ENCODE peak calls at places on chromosomes 5 and 9, in eight cellular contexts. One of them, this sample, is unnamed. For H3K27me3, the result is how much of the 10 kb centered on the place peaks cover.

GRCh38 chr9:22357016-22357415 is 89.6 kb upstream of the DMRTA1 start:
- DNase-seq in brain microvascular endothelial cell: no peak
- DNase-seq in Peyer's patch: no peak
- DNase-seq in IMR-90: no peak
- DNase-seq in tibial nerve: no peak
- DNase-seq in left ventricle myocardium inferior: no peak
- DNase-seq in CD8-positive, alpha-beta T cell: no peak
- DNase-seq in fibroblast of lung: no peak
- DNase-seq in this sample: no peak

GRCh38 chr5:82858453-82859043 is 218.6 kb downstream of the TMEM167A start:
- DNase-seq in CD8-positive, alpha-beta T cell: no peak
- DNase-seq in brain microvascular endothelial cell: no peak
- DNase-seq in Peyer's patch: no peak
- DNase-seq in tibial nerve: no peak
- DNase-seq in fibroblast of lung: no peak
- DNase-seq in left ventricle myocardium inferior: no peak
- DNase-seq in IMR-90: no peak
- DNase-seq in this sample: no peak

GRCh38 chr5:103849934-103850333 is 287.3 kb upstream of the NUDT12 start:
- DNase-seq in left ventricle myocardium inferior: no peak
- DNase-seq in tibial nerve: no peak
- DNase-seq in CD8-positive, alpha-beta T cell: no peak
- DNase-seq in Peyer's patch: no peak
- DNase-seq in brain microvascular endothelial cell: peak
- DNase-seq in IMR-90: peak
- DNase-seq in fibroblast of lung: peak
- DNase-seq in this sample: peak

GRCh38 chr9:124312290-124313265 is 54.8 kb downstream of the NEK6 start:
- DNase-seq in tibial nerve: no peak
- DNase-seq in left ventricle myocardium inferior: no peak
- DNase-seq in Peyer's patch: no peak
- DNase-seq in fibroblast of lung: no peak
- DNase-seq in brain microvascular endothelial cell: no peak
- DNase-seq in IMR-90: no peak
- DNase-seq in CD8-positive, alpha-beta T cell: no peak
- DNase-seq in this sample: no peak

GRCh38 chr5:144680711-144681110 is 510.0 kb downstream of the KCTD16 start:
- DNase-seq in CD8-positive, alpha-beta T cell: no peak
- DNase-seq in Peyer's patch: no peak
- DNase-seq in IMR-90: no peak
- DNase-seq in tibial nerve: no peak
- DNase-seq in brain microvascular endothelial cell: no peak
- DNase-seq in left ventricle myocardium inferior: no peak
- DNase-seq in fibroblast of lung: no peak
- DNase-seq in this sample: no peak

GRCh38 chr5:147547730-147548129 is 37.9 kb upstream of the DPYSL3 start:
- DNase-seq in brain microvascular endothelial cell: peak
- DNase-seq in fibroblast of lung: peak
- DNase-seq in tibial nerve: no peak
- DNase-seq in IMR-90: peak
- DNase-seq in CD8-positive, alpha-beta T cell: no peak
- DNase-seq in Peyer's patch: no peak
- DNase-seq in left ventricle myocardium inferior: no peak
- DNase-seq in this sample: no peak

GRCh38 chr9:101585740-101586139 is 9.0 kb downstream of the PPP3R2 start:
- DNase-seq in fibroblast of lung: no peak
- DNase-seq in CD8-positive, alpha-beta T cell: no peak
- DNase-seq in Peyer's patch: no peak
- DNase-seq in tibial nerve: no peak
- DNase-seq in IMR-90: no peak
- DNase-seq in left ventricle myocardium inferior: no peak
- DNase-seq in brain microvascular endothelial cell: no peak
- DNase-seq in this sample: no peak

GRCh38 chr9:5557606-5558587 is 47.6 kb downstream of the PDCD1LG2 start:
- DNase-seq in tibial nerve: no peak
- DNase-seq in left ventricle myocardium inferior: no peak
- DNase-seq in Peyer's patch: no peak
- DNase-seq in IMR-90: no peak
- DNase-seq in CD8-positive, alpha-beta T cell: peak
- DNase-seq in brain microvascular endothelial cell: no peak
- DNase-seq in fibroblast of lung: peak
- DNase-seq in this sample: no peak

GRCh38 chr5:55104966-55105701 is 2.7 kb downstream of the GZMA start:
- DNase-seq in Peyer's patch: no peak
- DNase-seq in tibial nerve: no peak
- DNase-seq in IMR-90: no peak
- DNase-seq in left ventricle myocardium inferior: no peak
- DNase-seq in fibroblast of lung: no peak
- DNase-seq in CD8-positive, alpha-beta T cell: no peak
- DNase-seq in brain microvascular endothelial cell: no peak
- DNase-seq in this sample: no peak

GRCh38 chr9:133960568-133961129 is 31.5 kb downstream of the VAV2 start:
- DNase-seq in brain microvascular endothelial cell: no peak
- DNase-seq in tibial nerve: no peak
- DNase-seq in fibroblast of lung: no peak
- DNase-seq in Peyer's patch: peak
- DNase-seq in CD8-positive, alpha-beta T cell: no peak
- DNase-seq in left ventricle myocardium inferior: no peak
- DNase-seq in IMR-90: no peak
- DNase-seq in this sample: peak

GRCh38 chr9:129136446-129137049 is 25.3 kb downstream of the PTPA start:
- DNase-seq in CD8-positive, alpha-beta T cell: no peak
- DNase-seq in Peyer's patch: no peak
- DNase-seq in IMR-90: no peak
- DNase-seq in tibial nerve: no peak
- DNase-seq in fibroblast of lung: no peak
- DNase-seq in brain microvascular endothelial cell: no peak
- DNase-seq in left ventricle myocardium inferior: no peak
- DNase-seq in this sample: no peak

GRCh38 chr5:159947708-159948358 is 31.6 kb downstream of the ADRA1B start:
- DNase-seq in left ventricle myocardium inferior: no peak
- DNase-seq in tibial nerve: no peak
- DNase-seq in CD8-positive, alpha-beta T cell: no peak
- DNase-seq in fibroblast of lung: peak
- DNase-seq in IMR-90: peak
- DNase-seq in Peyer's patch: no peak
- DNase-seq in brain microvascular endothelial cell: no peak
- DNase-seq in this sample: no peak

GRCh38 chr9:124139001-124139400 is 118.7 kb upstream of the NEK6 start:
- DNase-seq in left ventricle myocardium inferior: no peak
- DNase-seq in brain microvascular endothelial cell: peak
- DNase-seq in tibial nerve: no peak
- DNase-seq in CD8-positive, alpha-beta T cell: no peak
- DNase-seq in IMR-90: peak
- DNase-seq in fibroblast of lung: peak
- DNase-seq in Peyer's patch: no peak
- DNase-seq in this sample: no peak

GRCh38 chr5:7471710-7472109 is 75.8 kb downstream of the ADCY2 start:
- DNase-seq in CD8-positive, alpha-beta T cell: no peak
- DNase-seq in IMR-90: no peak
- DNase-seq in Peyer's patch: no peak
- DNase-seq in tibial nerve: no peak
- DNase-seq in brain microvascular endothelial cell: no peak
- DNase-seq in left ventricle myocardium inferior: no peak
- DNase-seq in fibroblast of lung: no peak
- DNase-seq in this sample: no peak

GRCh38 chr9:83625120-83625710 is 2.3 kb downstream of the IDNK start:
- DNase-seq in brain microvascular endothelial cell: no peak
- DNase-seq in left ventricle myocardium inferior: no peak
- DNase-seq in fibroblast of lung: no peak
- DNase-seq in IMR-90: no peak
- DNase-seq in tibial nerve: no peak
- DNase-seq in CD8-positive, alpha-beta T cell: no peak
- DNase-seq in Peyer's patch: no peak
- DNase-seq in this sample: no peak

DNA sequence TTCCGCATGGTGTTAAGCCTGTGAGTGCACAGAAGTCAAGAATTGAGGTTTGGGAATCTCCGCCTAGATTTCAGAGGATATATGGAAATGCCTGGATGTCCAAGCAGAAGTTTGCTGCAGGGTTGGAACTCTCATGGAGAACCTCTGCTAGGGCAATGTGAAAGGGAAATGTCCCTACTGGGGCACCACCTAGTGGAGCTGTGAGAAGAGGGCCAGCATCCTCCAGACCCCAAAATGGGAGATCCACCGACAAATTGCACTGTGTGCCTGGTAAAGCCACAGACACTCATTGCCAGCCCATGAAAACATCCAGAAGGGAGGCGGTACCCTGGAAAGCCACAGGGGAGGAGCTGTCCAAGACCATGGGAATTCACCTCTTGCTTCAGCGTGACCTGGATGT is 3.6 kb upstream of the SAXO1 start:
- DNase-seq in tibial nerve: no peak
- DNase-seq in fibroblast of lung: no peak
- DNase-seq in brain microvascular endothelial cell: no peak
- DNase-seq in CD8-positive, alpha-beta T cell: no peak
- DNase-seq in Peyer's patch: no peak
- DNase-seq in IMR-90: no peak
- DNase-seq in left ventricle myocardium inferior: no peak
- DNase-seq in this sample: no peak
- TF ChIP-seq CTCF in tibial nerve: no peak
- TF ChIP-seq CTCF in fibroblast of lung: no peak
- TF ChIP-seq CTCF in brain microvascular endothelial cell: peak
- TF ChIP-seq CTCF in CD8-positive, alpha-beta T cell: no peak
- TF ChIP-seq CTCF in Peyer's patch: no peak
- TF ChIP-seq CTCF in IMR-90: no peak
- TF ChIP-seq CTCF in left ventricle myocardium inferior: no peak
- TF ChIP-seq CTCF in this sample: no peak

GRCh38 chr5:127293373-127293772 is 2.8 kb downstream of the MEGF10 start:
- DNase-seq in tibial nerve: no peak
- DNase-seq in Peyer's patch: no peak
- DNase-seq in IMR-90: no peak
- DNase-seq in left ventricle myocardium inferior: no peak
- DNase-seq in brain microvascular endothelial cell: no peak
- DNase-seq in fibroblast of lung: no peak
- DNase-seq in CD8-positive, alpha-beta T cell: no peak
- DNase-seq in this sample: no peak

GRCh38 chr5:127288676-127289075 is 1.9 kb upstream of the MEGF10 start:
- DNase-seq in CD8-positive, alpha-beta T cell: no peak
- DNase-seq in Peyer's patch: no peak
- DNase-seq in tibial nerve: no peak
- DNase-seq in brain microvascular endothelial cell: no peak
- DNase-seq in IMR-90: no peak
- DNase-seq in left ventricle myocardium inferior: no peak
- DNase-seq in fibroblast of lung: no peak
- DNase-seq in this sample: no peak

GRCh38 chr5:127290946-127291763 is 559 bp downstream of the MEGF10 start:
- DNase-seq in fibroblast of lung: no peak
- DNase-seq in Peyer's patch: peak
- DNase-seq in brain microvascular endothelial cell: no peak
- DNase-seq in left ventricle myocardium inferior: no peak
- DNase-seq in CD8-positive, alpha-beta T cell: no peak
- DNase-seq in tibial nerve: no peak
- DNase-seq in IMR-90: no peak
- DNase-seq in this sample: no peak

GRCh38 chr5:127292030-127292735 is 1.6 kb downstream of the MEGF10 start:
- DNase-seq in left ventricle myocardium inferior: no peak
- DNase-seq in Peyer's patch: no peak
- DNase-seq in CD8-positive, alpha-beta T cell: no peak
- DNase-seq in tibial nerve: no peak
- DNase-seq in IMR-90: no peak
- DNase-seq in fibroblast of lung: no peak
- DNase-seq in brain microvascular endothelial cell: no peak
- DNase-seq in this sample: no peak

DNA sequence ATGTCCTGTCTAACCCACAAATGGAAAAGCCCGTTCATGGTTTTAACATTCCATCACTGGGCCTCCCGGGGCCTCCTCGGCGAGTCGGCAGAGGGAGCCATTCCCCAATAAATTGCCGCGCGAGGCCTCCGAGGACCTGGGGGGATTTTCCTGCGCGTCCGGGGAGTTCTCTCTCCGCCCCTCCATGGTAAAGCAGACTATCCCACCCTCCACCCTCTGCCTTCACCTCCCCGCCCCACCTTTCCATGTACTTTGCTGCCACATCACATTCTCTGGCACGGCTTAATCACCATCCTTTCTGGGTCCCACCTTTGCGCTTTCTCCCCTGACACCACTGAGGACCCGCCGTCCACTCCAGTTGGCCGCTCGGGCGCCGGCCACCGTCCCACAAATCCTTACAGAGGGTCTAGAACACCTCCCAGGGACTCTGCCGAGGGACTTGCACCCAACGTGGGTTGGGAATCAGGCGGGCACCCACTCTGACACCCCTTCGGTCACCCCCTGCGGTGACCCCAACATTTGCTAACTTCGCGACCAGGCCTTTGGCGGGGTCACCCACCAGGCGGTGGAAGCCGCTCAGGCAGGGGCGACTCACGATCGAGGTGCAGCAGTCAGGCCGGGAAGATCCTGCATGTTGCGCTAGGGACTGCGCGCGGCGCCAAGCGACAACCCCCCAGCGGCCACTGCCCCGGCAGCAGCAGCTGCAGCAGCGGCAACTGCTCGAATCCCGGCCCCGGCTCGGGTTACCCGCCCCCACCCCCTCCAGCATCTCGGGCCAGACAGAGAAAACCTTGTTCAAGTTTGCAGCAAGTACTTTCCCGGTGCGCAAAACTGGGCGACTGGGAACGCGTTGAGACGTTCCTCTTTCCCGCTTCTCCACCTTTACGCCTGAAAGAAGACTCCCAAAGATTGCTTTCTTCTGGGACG is at the start of gene MEGF10:
- DNase-seq in brain microvascular endothelial cell: peak
- DNase-seq in Peyer's patch: peak
- DNase-seq in tibial nerve: no peak
- DNase-seq in fibroblast of lung: peak
- DNase-seq in IMR-90: peak
- DNase-seq in left ventricle myocardium inferior: no peak
- DNase-seq in CD8-positive, alpha-beta T cell: no peak
- DNase-seq in this sample: no peak
- H3K4me3 ChIP-seq in brain microvascular endothelial cell: peak
- H3K4me3 ChIP-seq in Peyer's patch: no peak
- H3K4me3 ChIP-seq in tibial nerve: peak
- H3K4me3 ChIP-seq in fibroblast of lung: peak
- H3K4me3 ChIP-seq in IMR-90: peak
- H3K4me3 ChIP-seq in left ventricle myocardium inferior: peak
- H3K4me3 ChIP-seq in CD8-positive, alpha-beta T cell: no peak
- H3K4me3 ChIP-seq in this sample: no peak

DNA sequence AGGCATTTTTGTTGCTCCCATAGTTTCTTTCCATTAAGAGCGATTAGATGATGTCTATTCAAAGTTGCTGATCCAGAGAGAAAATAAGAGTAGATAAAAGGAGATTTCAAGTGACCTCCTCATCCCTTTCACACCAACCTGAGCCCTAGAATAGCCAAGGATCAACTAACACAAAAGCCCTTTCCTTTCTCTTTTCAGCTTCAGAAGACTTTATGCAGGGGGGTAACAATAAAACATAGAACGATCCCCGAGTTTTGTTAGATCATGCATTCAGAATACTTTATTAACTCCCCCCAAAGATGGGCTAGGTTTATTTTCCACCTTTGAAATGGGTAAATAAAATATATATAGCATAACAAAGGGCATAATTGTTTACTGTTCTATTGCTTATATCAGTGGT is 5.0 kb downstream of the NR2F1-AS1 start:
- DNase-seq in CD8-positive, alpha-beta T cell: no peak
- DNase-seq in tibial nerve: no peak
- DNase-seq in IMR-90: no peak
- DNase-seq in brain microvascular endothelial cell: no peak
- DNase-seq in left ventricle myocardium inferior: no peak
- DNase-seq in fibroblast of lung: no peak
- DNase-seq in Peyer's patch: no peak
- DNase-seq in this sample: no peak
- H3K27me3 ChIP-seq in CD8-positive, alpha-beta T cell: under half
- H3K27me3 ChIP-seq in tibial nerve: under half
- H3K27me3 ChIP-seq in IMR-90: under half
- H3K27me3 ChIP-seq in brain microvascular endothelial cell: under half
- H3K27me3 ChIP-seq in left ventricle myocardium inferior: half or more
- H3K27me3 ChIP-seq in fibroblast of lung: under half
- H3K27me3 ChIP-seq in Peyer's patch: under half
- H3K27me3 ChIP-seq in this sample: under half

GRCh38 chr5:73027361-73027760 is 71.5 kb downstream of the FCHO2 start:
- DNase-seq in IMR-90: no peak
- DNase-seq in fibroblast of lung: no peak
- DNase-seq in Peyer's patch: no peak
- DNase-seq in brain microvascular endothelial cell: no peak
- DNase-seq in tibial nerve: no peak
- DNase-seq in left ventricle myocardium inferior: no peak
- DNase-seq in CD8-positive, alpha-beta T cell: no peak
- DNase-seq in this sample: no peak
- TF ChIP-seq CTCF in IMR-90: no peak
- TF ChIP-seq CTCF in fibroblast of lung: no peak
- TF ChIP-seq CTCF in Peyer's patch: no peak
- TF ChIP-seq CTCF in brain microvascular endothelial cell: no peak
- TF ChIP-seq CTCF in tibial nerve: no peak
- TF ChIP-seq CTCF in left ventricle myocardium inferior: no peak
- TF ChIP-seq CTCF in CD8-positive, alpha-beta T cell: no peak
- TF ChIP-seq CTCF in this sample: no peak

This sample was measured in bronchial epithelial cell.